ENCODE peak calls at places on chromosomes 1 and 21, in four cellular contexts. K, S, J and X are unnamed samples.
A peak's percentile ranks its signal among the peaks of the same experiment; 100 is the strongest.

GRCh38 chr1:234553241-234554156 is 56.5 kb downstream of the IRF2BP2 start:
- DNase-seq in S (no peak), K (peak; percentile 60), J (peak; percentile 67), X (no peak)

GRCh38 chr1:60573121-60573520 is 499.6 kb upstream of the C1orf87 start:
- DNase-seq in S (no peak), K (no peak), J (no peak), X (no peak)

GRCh38 chr1:217562229-217562878 is 68.5 kb downstream of the GPATCH2 start:
- DNase-seq in K (no peak), S (no peak), J (no peak), X (no peak)

GRCh38 chr21:37220433-37220980 is 46.6 kb downstream of the VPS26C start:
- DNase-seq in S (no peak), K (no peak), J (no peak), X (no peak)

GRCh38 chr1:203548917-203549708 is 55.2 kb downstream of the OPTC start:
- DNase-seq in K (no peak), S (no peak), J (no peak), X (no peak)

GRCh38 chr1:78071696-78072095 is 25.9 kb downstream of the GIPC2 start:
- DNase-seq in S (no peak), J (no peak), K (no peak), X (no peak)

GRCh38 chr1:26288311-26288941 is 8.5 kb downstream of the SH3BGRL3 start:
- DNase-seq in S (no peak), K (no peak), J (no peak), X (no peak)

GRCh38 chr1:8022395-8023286 is 3.5 kb downstream of the ERRFI1 start:
- DNase-seq in K (no peak), J (no peak), S (no peak), X (no peak)

GRCh38 chr1:177487481-177487880 is 316.7 kb downstream of the BRINP2 start:
- DNase-seq in K (no peak), J (no peak), S (no peak), X (no peak)

GRCh38 chr1:195462646-195463045 is 1145.6 kb downstream of the KCNT2 start:
- DNase-seq in J (no peak), S (no peak), K (no peak), X (no peak)

GRCh38 chr1:9338354-9339250 is 45.9 kb downstream of the SPSB1 start:
- DNase-seq in J (no peak), K (peak; percentile 58), S (no peak), X (no peak)